ENCODE peak calls at places on chromosomes 7 and 10, in seven cellular contexts. F, Z, H, N, W, S and V are unnamed samples.

GRCh38 chr7:155644971-155645509 is 579 bp downstream of the RBM33 start:
- DNase-seq in F (peak; percentile 50), Z (peak; percentile 23), H (peak; percentile 9), N (peak; percentile 73), W (peak; percentile 80), S (peak; percentile 71), V (peak; percentile 52)

GRCh38 chr7:31478744-31479143 is 35.1 kb upstream of the ITPRID1 start:
- DNase-seq in F (no peak), Z (no peak), H (no peak), N (no peak), W (no peak), S (no peak), V (no peak)

GRCh38 chr10:79139124-79139835 is 70.5 kb downstream of the ZMIZ1 start:
- DNase-seq in F (peak; percentile 89), Z (no peak), H (peak; percentile 86), N (no peak), W (no peak), S (peak; percentile 99), V (no peak)

GRCh38 chr10:130013263-130013937 is 49.3 kb upstream of the EBF3 start:
- DNase-seq in F (no peak), Z (no peak), H (no peak), N (no peak), W (no peak), S (no peak), V (no peak)

GRCh38 chr10:20443094-20443493 is 454.0 kb downstream of the NEBL start:
- DNase-seq in F (no peak), Z (no peak), H (no peak), N (no peak), W (no peak), S (no peak), V (no peak)

GRCh38 chr7:99368750-99369389 is 5.7 kb upstream of the ARPC1B start:
- DNase-seq in F (no peak), Z (no peak), H (no peak), N (no peak), W (no peak), S (no peak), V (no peak)

GRCh38 chr10:33321516-33321915 is 13.0 kb downstream of the NRP1 start:
- DNase-seq in F (no peak), Z (no peak), H (no peak), N (no peak), W (no peak), S (no peak), V (no peak)

GRCh38 chr10:23490115-23490514 is 51.2 kb downstream of the OTUD1 start:
- DNase-seq in F (no peak), Z (no peak), H (no peak), N (no peak), W (no peak), S (no peak), V (no peak)

GRCh38 chr7:116671681-116672595 is at the start of gene MET:
- DNase-seq in F (peak; percentile 85), Z (peak; percentile 90), H (peak; percentile 25), N (peak; percentile 61), W (peak; percentile 73), S (peak; percentile 96), V (no peak)

GRCh38 chr10:91467114-91467513 is 57.0 kb downstream of the HECTD2 start:
- DNase-seq in F (no peak), Z (no peak), H (no peak), N (no peak), W (no peak), S (no peak), V (no peak)

GRCh38 chr7:77910124-77910523 is 111.6 kb downstream of the PHTF2 start:
- DNase-seq in F (no peak), Z (no peak), H (no peak), N (no peak), W (no peak), S (no peak), V (no peak)

GRCh38 chr10:34313353-34313752 is 501.7 kb downstream of the PARD3 start:
- DNase-seq in F (no peak), Z (no peak), H (no peak), N (no peak), W (no peak), S (no peak), V (no peak)

GRCh38 chr7:36175872-36176271 is 22.8 kb downstream of the EEPD1 start:
- DNase-seq in F (peak; percentile 65), Z (no peak), H (no peak), N (no peak), W (no peak), S (no peak), V (no peak)

GRCh38 chr7:157037028-157037427 is 26.6 kb upstream of the MNX1 start:
- DNase-seq in F (no peak), Z (no peak), H (no peak), N (no peak), W (no peak), S (no peak), V (no peak)

GRCh38 chr10:126387041-126387908 is 1.0 kb downstream of the ADAM12 start:
- DNase-seq in F (peak; percentile 50), Z (peak; percentile 73), H (peak; percentile 75), N (peak; percentile 26), W (peak; percentile 80), S (peak; percentile 92), V (peak; percentile 21)

GRCh38 chr7:111486472-111487142 is 75.7 kb downstream of the IMMP2L start:
- DNase-seq in F (no peak), Z (peak; percentile 74), H (no peak), N (peak; percentile 46), W (peak; percentile 74), S (peak; percentile 69), V (peak; percentile 24)

GRCh38 chr7:34108150-34108549 is 202.8 kb downstream of the BMPER start:
- DNase-seq in F (no peak), Z (no peak), H (no peak), N (no peak), W (no peak), S (no peak), V (no peak)

GRCh38 chr7:117015258-117016184 is 62.2 kb downstream of the ST7 start:
- DNase-seq in F (no peak), Z (no peak), H (no peak), N (no peak), W (no peak), S (no peak), V (no peak)

GRCh38 chr7:40839881-40840280 is 705.1 kb downstream of the SUGCT start:
- DNase-seq in F (no peak), Z (no peak), H (no peak), N (no peak), W (no peak), S (no peak), V (no peak)

GRCh38 chr7:131605280-131605878 is 49.0 kb upstream of the PODXL start:
- DNase-seq in F (no peak), Z (no peak), H (peak; percentile 41), N (no peak), W (no peak), S (no peak), V (no peak)

GRCh38 chr7:6273380-6273837 is 985 bp upstream of the CYTH3 start:
- DNase-seq in F (no peak), Z (peak; percentile 26), H (peak; percentile 18), N (no peak), W (peak; percentile 60), S (no peak), V (no peak)
- H3K4me3 ChIP-seq in F (no peak overlapping the region), Z (peak overlapping the region; percentile 57), H (no peak overlapping the region), N (no peak overlapping the region), W (no peak overlapping the region), S (no peak overlapping the region), V (no peak overlapping the region)

GRCh38 chr7:103656221-103656620 is 210.2 kb upstream of the SLC26A5 start:
- DNase-seq in F (no peak), Z (no peak), H (no peak), N (no peak), W (no peak), S (no peak), V (no peak)

GRCh38 chr7:103657474-103657894 is 211.5 kb upstream of the SLC26A5 start:
- DNase-seq in F (no peak), Z (no peak), H (no peak), N (no peak), W (no peak), S (no peak), V (no peak)

GRCh38 chr7:103658055-103659010 is 212.3 kb upstream of the SLC26A5 start:
- DNase-seq in F (no peak), Z (no peak), H (no peak), N (no peak), W (no peak), S (no peak), V (no peak)

DNA sequence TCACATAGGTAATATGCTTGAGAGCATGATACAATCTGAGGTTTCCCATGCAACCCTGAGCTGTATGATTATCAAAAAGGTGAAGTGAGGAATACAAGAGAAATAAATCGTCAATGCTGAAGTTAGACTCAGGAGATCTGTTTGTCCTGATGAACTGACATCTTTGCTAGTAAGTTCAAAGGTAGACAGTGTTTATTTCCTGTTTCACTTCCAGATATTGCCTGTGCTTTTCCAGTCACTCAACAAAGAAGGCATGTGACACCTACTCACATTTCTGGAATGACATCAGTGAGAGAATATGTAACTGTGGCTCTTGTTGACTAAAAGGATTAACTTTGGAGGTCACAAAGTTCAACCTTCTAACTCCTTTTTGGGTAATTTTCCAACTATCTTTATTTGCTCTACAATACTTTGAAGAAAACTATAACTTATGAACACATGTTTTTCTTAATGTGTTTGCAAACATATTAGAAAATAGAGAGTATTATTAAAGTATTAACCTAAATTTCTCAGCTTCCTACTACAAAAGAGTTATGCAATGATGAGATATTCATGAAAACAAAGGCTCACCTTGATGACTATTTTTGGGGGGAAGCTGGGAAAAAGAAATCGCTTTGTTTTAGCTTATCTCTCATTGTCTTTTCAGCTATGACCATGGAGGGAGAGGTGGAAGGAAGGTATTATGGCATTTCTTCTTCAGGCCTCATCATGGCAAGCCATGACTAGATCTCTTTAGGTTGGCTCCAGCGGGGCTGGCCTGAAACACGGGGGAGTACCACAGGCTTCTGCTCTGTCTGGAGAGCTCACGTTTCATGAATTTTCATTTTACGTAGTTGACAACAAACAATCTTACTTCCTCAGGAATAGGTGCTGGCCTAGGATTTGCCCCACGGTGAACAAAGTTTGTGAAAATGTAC is 214.7 kb upstream of the SLC26A5 start:
- DNase-seq in F (no peak), Z (peak; percentile 83), H (no peak), N (no peak), W (no peak), S (no peak), V (no peak)
- H3K4me1 ChIP-seq in F (no peaks in the 10 kb centered on the region), Z (peaks cover 15% of the 10 kb centered on the region), H (no peaks in the 10 kb centered on the region), N (no peaks in the 10 kb centered on the region), W (no peaks in the 10 kb centered on the region), S (no peaks in the 10 kb centered on the region), V (no peaks in the 10 kb centered on the region)

GRCh38 chr10:116621476-116621875 is 723 bp downstream of the PNLIPRP2 start:
- DNase-seq in F (no peak), Z (no peak), H (no peak), N (no peak), W (no peak), S (no peak), V (no peak)
- H3K27ac ChIP-seq in F (no peak overlapping the region), Z (no peak overlapping the region), H (no peak overlapping the region), N (no peak overlapping the region), W (no peak overlapping the region), S (no peak overlapping the region), V (no peak overlapping the region)

DNA sequence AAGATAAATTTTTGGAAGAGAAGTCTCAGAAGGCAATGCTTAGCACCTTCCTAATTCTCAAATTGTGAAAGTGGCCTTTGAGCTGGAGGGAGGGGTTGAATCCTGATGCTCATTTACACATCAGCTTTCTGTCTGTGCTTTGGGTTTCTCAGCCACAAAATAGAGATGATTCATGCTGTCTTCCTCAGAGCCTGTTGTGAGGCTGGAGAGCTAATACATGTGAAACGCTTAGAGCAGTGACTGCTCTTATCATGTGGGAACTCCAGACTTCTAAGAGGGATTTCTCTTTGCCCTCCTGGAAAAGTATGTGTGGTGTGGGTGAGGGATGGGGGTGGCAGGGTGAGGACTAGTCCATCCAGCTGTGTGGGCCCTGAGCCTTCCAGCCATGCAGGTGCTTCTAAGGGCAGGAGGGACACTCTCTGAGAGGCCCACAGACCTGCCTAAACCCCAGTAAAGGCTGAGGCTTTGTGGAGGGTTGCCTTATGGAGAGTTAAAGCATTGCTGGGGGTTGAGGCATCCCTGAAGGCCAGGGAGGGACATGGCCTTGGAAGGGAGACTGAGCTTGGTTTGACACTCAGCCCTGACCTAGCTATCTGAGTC is 4.8 kb upstream of the EVX1 start:
- DNase-seq in F (no peak), Z (peak; percentile 58), H (no peak), N (no peak), W (no peak), S (peak; percentile 99), V (no peak)
- H3K4me3 ChIP-seq in F (no peak overlapping the region), Z (no peak overlapping the region), H (no peak overlapping the region), N (no peak overlapping the region), W (no peak overlapping the region), S (no peak overlapping the region), V (no peak overlapping the region)